ENCODE peak calls at places on chromosomes 13 and 19, in ten cellular contexts. X, E, V, P, S, I, Y, T, C and O are unnamed samples.

GRCh38 chr19:29819986-29820385 is 8.2 kb downstream of the CCNE1 start:
- DNase-seq in P (no peak), C (no peak), V (no peak), Y (no peak), T (no peak), X (no peak), I (no peak), E (no peak), S (peak), O (no peak)

GRCh38 chr13:87295636-87296035 is 375.5 kb upstream of the SLITRK5 start:
- DNase-seq in E (no peak), V (peak), C (no peak), X (no peak), I (no peak), T (no peak), Y (no peak), P (no peak), S (no peak), O (no peak)

GRCh38 chr13:60397693-60398437 is 845 bp downstream of the TDRD3 start:
- DNase-seq in C (peak), X (peak), I (peak), P (peak), T (peak), S (peak), Y (peak), E (peak), V (peak), O (peak)

GRCh38 chr13:46531953-46532352 is 21.0 kb upstream of the LRCH1 start:
- DNase-seq in X (no peak), I (no peak), Y (no peak), C (no peak), P (no peak), V (no peak), E (no peak), T (no peak), S (no peak), O (no peak)

GRCh38 chr19:45600340-45600885 is 1.6 kb downstream of the GPR4 start:
- DNase-seq in C (no peak), V (no peak), X (no peak), S (no peak), P (no peak), Y (no peak), E (no peak), T (no peak), I (no peak), O (no peak)

GRCh38 chr19:1933245-1933644 is 7.7 kb upstream of the CSNK1G2 start:
- DNase-seq in I (no peak), V (no peak), S (no peak), T (no peak), P (no peak), C (no peak), Y (no peak), E (no peak), X (no peak), O (no peak)

GRCh38 chr13:33289966-33290365 is 4.4 kb upstream of the STARD13 start:
- DNase-seq in P (no peak), T (no peak), V (peak), E (no peak), C (no peak), Y (no peak), S (no peak), X (peak), I (no peak), O (no peak)

GRCh38 chr13:93777504-93777903 is 550.9 kb downstream of the GPC6 start:
- DNase-seq in V (no peak), T (no peak), E (no peak), S (no peak), C (no peak), Y (no peak), X (no peak), P (no peak), I (no peak), O (no peak)

GRCh38 chr19:19434483-19435045 is 29.1 kb downstream of the GATAD2A start:
- DNase-seq in V (peak), P (peak), S (no peak), T (peak), C (no peak), X (peak), E (peak), I (peak), Y (no peak), O (no peak)

GRCh38 chr13:34942732-34943674 is 933 bp downstream of the NBEA start:
- DNase-seq in C (peak), T (peak), P (no peak), X (no peak), V (no peak), S (no peak), Y (no peak), I (peak), E (no peak), O (no peak)

GRCh38 chr13:92512852-92513251 is 713.8 kb upstream of the GPC6 start:
- DNase-seq in C (no peak), X (no peak), S (no peak), T (no peak), E (no peak), V (no peak), Y (no peak), I (no peak), P (no peak), O (no peak)

DNA sequence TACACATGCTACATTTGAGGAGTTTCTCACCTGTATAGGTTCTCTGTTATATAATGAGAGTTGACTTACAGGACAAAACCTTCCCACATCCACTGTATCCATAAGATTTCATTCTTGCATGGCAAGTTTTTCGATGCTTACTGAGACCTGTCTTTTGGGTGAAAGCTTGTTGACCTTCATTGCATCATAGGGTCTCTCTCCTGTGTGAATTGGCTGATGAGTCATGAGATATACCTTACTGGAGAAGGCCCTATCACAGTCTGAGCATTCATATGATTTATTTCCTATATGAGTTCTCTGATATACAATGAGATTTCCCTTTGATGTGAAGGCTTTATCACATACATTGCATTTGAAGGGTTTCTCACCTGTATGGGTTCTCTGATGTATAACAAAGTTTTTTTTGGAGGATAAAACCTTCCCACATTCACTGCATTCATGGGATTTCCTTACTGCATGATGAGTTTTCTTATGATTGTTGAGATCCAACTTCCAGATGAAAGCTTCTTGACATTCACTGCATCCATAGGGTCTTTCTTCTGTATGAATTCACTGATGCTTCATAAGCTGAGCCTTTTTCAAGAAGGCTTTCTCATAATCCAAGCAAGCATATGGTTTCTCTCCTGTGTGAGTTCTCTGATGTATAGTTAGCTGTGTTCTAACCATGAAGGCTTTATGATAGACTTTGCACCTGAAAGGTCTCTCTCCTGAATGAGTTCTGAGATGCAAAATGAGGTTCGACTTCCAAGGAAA is 25.7 kb downstream of the ZNF577 start:
- DNase-seq in T (no peak), C (no peak), P (no peak), I (no peak), Y (no peak), E (no peak), V (no peak), S (no peak), X (no peak), O (no peak)
- H3K4me3 ChIP-seq in T (peak), C (no peak), P (no peak), I (no peak), Y (no peak), E (no peak), V (no peak), S (no peak), X (no peak), O (no peak)

GRCh38 chr19:7763696-7764095 is 653 bp downstream of the CLEC4M start:
- DNase-seq in X (no peak), T (no peak), C (no peak), E (no peak), S (no peak), I (no peak), P (no peak), V (no peak), Y (no peak), O (no peak)
- TF ChIP-seq CTCF in X (no peak), T (no peak), C (no peak), E (no peak), S (no peak), I (no peak), P (no peak), V (no peak), Y (no peak), O (no peak)

DNA sequence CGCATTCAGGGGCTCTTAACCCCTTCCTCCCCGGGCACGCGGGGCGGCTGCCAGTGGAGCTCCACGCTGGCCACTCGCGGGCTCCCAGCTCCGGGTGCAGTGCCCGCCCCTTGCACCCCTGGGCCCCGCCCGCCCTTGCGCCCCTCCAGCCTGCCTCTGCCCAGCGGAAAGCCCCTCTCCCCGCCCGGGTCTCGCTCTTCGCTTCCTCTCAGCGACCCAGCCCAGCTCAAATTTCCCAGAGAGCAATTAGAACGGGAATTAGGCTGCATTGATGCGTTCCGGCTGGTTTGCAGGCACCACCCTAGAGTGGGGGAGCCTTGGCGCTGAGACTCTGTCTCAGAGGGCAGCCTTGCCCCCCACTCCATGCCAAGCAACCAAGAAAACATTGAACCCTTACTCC is 1.8 kb upstream of the GSX1 start:
- DNase-seq in Y (no peak), C (no peak), X (no peak), V (no peak), E (no peak), I (no peak), S (no peak), T (no peak), P (no peak), O (no peak)
- H3K4me3 ChIP-seq in Y (no peak), C (no peak), X (no peak), V (no peak), E (no peak), I (peak), S (no peak), T (peak), P (no peak), O (no peak)

DNA sequence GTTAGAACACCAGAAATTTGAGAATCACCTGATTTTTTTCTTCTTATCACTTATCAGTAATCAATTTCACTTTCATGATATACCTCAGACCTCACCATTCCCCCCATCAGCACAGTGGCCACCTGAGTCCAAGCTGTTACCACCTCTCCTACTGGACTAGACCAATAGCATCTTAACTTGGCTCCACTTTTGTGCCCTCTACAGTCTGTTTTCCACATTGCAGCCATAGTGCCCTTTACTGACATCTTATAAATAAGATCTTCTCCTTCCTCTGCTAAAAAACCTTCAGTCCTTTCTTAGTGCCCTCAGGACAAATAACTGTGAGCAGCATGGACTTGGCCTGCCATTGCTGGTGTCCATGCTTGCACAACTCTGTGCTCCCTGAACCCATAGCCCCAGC is 380.7 kb downstream of the LMO7 start:
- DNase-seq in I (no peak), Y (no peak), P (no peak), C (peak), S (no peak), V (no peak), X (peak), E (peak), T (no peak), O (peak)
- TF ChIP-seq CTCF in I (no peak), Y (peak), P (no peak), C (peak), S (peak), V (peak), X (peak), E (peak), T (no peak), O (peak)

GRCh38 chr19:47479701-47480503 is 4.1 kb downstream of the KPTN start:
- DNase-seq in X (no peak), P (no peak), T (no peak), Y (no peak), I (no peak), V (no peak), S (peak), E (peak), C (peak), O (peak)
- H3K4me3 ChIP-seq in X (no peak), P (no peak), T (no peak), Y (peak), I (peak), V (no peak), S (no peak), E (no peak), C (no peak), O (no peak)

DNA sequence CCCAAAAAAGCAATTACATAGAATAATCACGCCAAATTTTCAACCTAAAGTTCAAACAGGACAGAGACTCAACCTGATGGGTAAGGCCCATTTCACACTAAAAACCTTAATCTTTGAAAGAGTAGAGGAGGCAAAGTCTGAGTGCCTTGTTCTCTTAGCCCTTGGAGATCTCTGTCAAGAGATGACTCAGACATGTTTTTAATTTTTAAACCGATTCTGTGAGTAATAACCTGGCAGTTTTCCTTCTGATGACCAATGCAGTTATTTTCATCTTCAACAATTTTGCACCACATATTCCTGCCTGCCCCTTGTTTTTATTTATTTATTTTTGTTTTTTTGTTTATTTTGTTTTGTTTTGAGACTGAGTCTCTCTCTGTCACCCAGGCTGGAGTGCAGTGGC is 11.5 kb upstream of the TNFSF9 start:
- DNase-seq in E (peak), T (no peak), C (no peak), S (no peak), I (no peak), X (peak), P (no peak), Y (peak), V (peak), O (peak)
- TF ChIP-seq CTCF in E (no peak), T (no peak), C (no peak), S (no peak), I (no peak), X (no peak), P (no peak), Y (no peak), V (no peak), O (no peak)

GRCh38 chr19:12983091-12983490 is 12.2 kb upstream of the NFIX start:
- DNase-seq in S (no peak), E (no peak), Y (no peak), P (no peak), T (no peak), I (no peak), V (no peak), X (no peak), C (no peak), O (no peak)

GRCh38 chr19:12984143-12984627 is 11.1 kb upstream of the NFIX start:
- DNase-seq in P (no peak), I (no peak), C (no peak), T (no peak), E (no peak), X (peak), V (peak), Y (no peak), S (no peak), O (no peak)

GRCh38 chr19:12983561-12984142 is 11.6 kb upstream of the NFIX start:
- DNase-seq in Y (no peak), C (peak), T (peak), I (peak), X (peak), S (peak), P (no peak), E (peak), V (peak), O (peak)

GRCh38 chr19:12985049-12985776 is 10.1 kb upstream of the NFIX start:
- DNase-seq in X (peak), E (peak), C (peak), Y (no peak), I (peak), S (no peak), T (no peak), V (peak), P (peak), O (no peak)

DNA sequence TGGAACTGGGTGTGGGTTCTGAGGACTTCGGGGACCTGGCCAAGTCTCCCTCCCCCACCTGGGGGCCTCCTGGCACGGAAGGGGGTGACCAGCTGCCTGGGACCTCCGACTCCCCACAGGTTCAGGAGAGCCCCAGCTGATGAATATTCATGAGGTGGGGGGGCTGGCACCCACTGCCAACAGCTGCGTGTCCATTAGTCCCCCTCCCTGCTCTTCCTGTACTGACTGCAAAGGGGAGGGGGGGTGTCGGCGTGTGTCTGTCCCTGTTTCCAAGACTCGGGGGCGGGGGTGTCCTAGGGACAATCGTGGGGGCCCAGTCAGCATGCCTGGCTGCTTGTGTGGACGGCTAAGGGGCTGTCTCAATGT is 10.6 kb upstream of the NFIX start:
- DNase-seq in S (no peak), V (no peak), Y (no peak), C (no peak), T (no peak), I (peak), P (no peak), E (no peak), X (no peak), O (no peak)
- H3K4me3 ChIP-seq in S (no peak), V (no peak), Y (no peak), C (no peak), T (no peak), I (peak), P (no peak), E (no peak), X (no peak), O (no peak)